ENCODE peak calls at places on chromosomes 6 and 20, in five cellular contexts. One of them, this sample, is unnamed. For H3K4me1, the result is how much of the 10 kb centered on the place peaks cover.

GRCh38 chr6:162671580-162672165 is 55.9 kb downstream of the PRKN start:
- DNase-seq in sigmoid colon: no peak
- DNase-seq in A673: no peak
- DNase-seq in tibial nerve: no peak
- DNase-seq in OCI-LY7: no peak
- DNase-seq in this sample: peak

GRCh38 chr6:45786243-45786795 is 229.3 kb downstream of the CLIC5 start:
- DNase-seq in sigmoid colon: no peak
- DNase-seq in A673: no peak
- DNase-seq in tibial nerve: no peak
- DNase-seq in OCI-LY7: no peak
- DNase-seq in this sample: no peak

GRCh38 chr20:57425150-57426013 is 34.2 kb downstream of the RBM38 start:
- DNase-seq in sigmoid colon: no peak
- DNase-seq in A673: no peak
- DNase-seq in tibial nerve: no peak
- DNase-seq in OCI-LY7: peak
- DNase-seq in this sample: no peak

GRCh38 chr6:43771858-43772570 is 2.0 kb downstream of the VEGFA start:
- DNase-seq in sigmoid colon: peak
- DNase-seq in A673: peak
- DNase-seq in tibial nerve: peak
- DNase-seq in OCI-LY7: peak
- DNase-seq in this sample: no peak

GRCh38 chr6:169490409-169490708 is 211.5 kb downstream of the WDR27 start:
- DNase-seq in sigmoid colon: no peak
- DNase-seq in A673: no peak
- DNase-seq in tibial nerve: no peak
- DNase-seq in OCI-LY7: no peak
- DNase-seq in this sample: no peak

GRCh38 chr6:41214559-41215238 is 13.4 kb upstream of the TREML4 start:
- DNase-seq in sigmoid colon: no peak
- DNase-seq in A673: no peak
- DNase-seq in tibial nerve: no peak
- DNase-seq in OCI-LY7: no peak
- DNase-seq in this sample: no peak

GRCh38 chr6:81003894-81004293 is 748.6 kb downstream of the TENT5A start:
- DNase-seq in sigmoid colon: no peak
- DNase-seq in A673: no peak
- DNase-seq in tibial nerve: no peak
- DNase-seq in OCI-LY7: no peak
- DNase-seq in this sample: no peak

GRCh38 chr6:14121936-14122344 is 4.4 kb downstream of the CD83 start:
- DNase-seq in sigmoid colon: no peak
- DNase-seq in A673: no peak
- DNase-seq in tibial nerve: no peak
- DNase-seq in OCI-LY7: peak
- DNase-seq in this sample: no peak

GRCh38 chr6:36289281-36290018 is 19.6 kb downstream of the PNPLA1 start:
- DNase-seq in sigmoid colon: no peak
- DNase-seq in A673: no peak
- DNase-seq in tibial nerve: no peak
- DNase-seq in OCI-LY7: no peak
- DNase-seq in this sample: no peak

GRCh38 chr20:11118802-11119380 is 445.1 kb upstream of the JAG1 start:
- DNase-seq in sigmoid colon: no peak
- DNase-seq in A673: no peak
- DNase-seq in tibial nerve: no peak
- DNase-seq in OCI-LY7: no peak
- DNase-seq in this sample: no peak

GRCh38 chr6:38996676-38997075 is 51.9 kb upstream of the GLP1R start:
- DNase-seq in sigmoid colon: no peak
- DNase-seq in A673: no peak
- DNase-seq in tibial nerve: no peak
- DNase-seq in OCI-LY7: no peak
- DNase-seq in this sample: no peak

GRCh38 chr6:108455688-108456087 is 105.0 kb upstream of the FOXO3 start:
- DNase-seq in sigmoid colon: no peak
- DNase-seq in A673: no peak
- DNase-seq in tibial nerve: no peak
- DNase-seq in OCI-LY7: no peak
- DNase-seq in this sample: no peak

GRCh38 chr6:136039185-136039584 is 187.7 kb downstream of the PDE7B start:
- DNase-seq in sigmoid colon: no peak
- DNase-seq in A673: no peak
- DNase-seq in tibial nerve: no peak
- DNase-seq in OCI-LY7: no peak
- DNase-seq in this sample: no peak

GRCh38 chr20:36074983-36075382 is 79.6 kb upstream of the EPB41L1 start:
- DNase-seq in sigmoid colon: no peak
- DNase-seq in A673: no peak
- DNase-seq in tibial nerve: no peak
- DNase-seq in OCI-LY7: no peak
- DNase-seq in this sample: no peak

GRCh38 chr20:62117658-62118057 is 4.6 kb upstream of the LSM14B start:
- DNase-seq in sigmoid colon: no peak
- DNase-seq in A673: no peak
- DNase-seq in tibial nerve: no peak
- DNase-seq in OCI-LY7: peak
- DNase-seq in this sample: peak

GRCh38 chr6:125485757-125486156 is 184.0 kb upstream of the HDDC2 start:
- DNase-seq in sigmoid colon: no peak
- DNase-seq in A673: no peak
- DNase-seq in tibial nerve: no peak
- DNase-seq in OCI-LY7: no peak
- DNase-seq in this sample: no peak
- H3K27ac ChIP-seq in sigmoid colon: no peak
- H3K27ac ChIP-seq in A673: no peak
- H3K27ac ChIP-seq in tibial nerve: no peak
- H3K27ac ChIP-seq in OCI-LY7: no peak
- H3K27ac ChIP-seq in this sample: no peak

GRCh38 chr20:64051033-64051452 is 1.6 kb upstream of the SOX18 start:
- DNase-seq in sigmoid colon: no peak
- DNase-seq in A673: no peak
- DNase-seq in tibial nerve: no peak
- DNase-seq in OCI-LY7: no peak
- DNase-seq in this sample: no peak
- H3K4me1 ChIP-seq in sigmoid colon: under half
- H3K4me1 ChIP-seq in A673: under half
- H3K4me1 ChIP-seq in tibial nerve: under half
- H3K4me1 ChIP-seq in OCI-LY7: under half
- H3K4me1 ChIP-seq in this sample: under half

GRCh38 chr6:127300411-127300810 is 33.7 kb downstream of the RNF146 start:
- DNase-seq in sigmoid colon: no peak
- DNase-seq in A673: peak
- DNase-seq in tibial nerve: no peak
- DNase-seq in OCI-LY7: no peak
- DNase-seq in this sample: no peak

GRCh38 chr6:127305741-127306140 is 37.7 kb downstream of the ECHDC1 start:
- DNase-seq in sigmoid colon: no peak
- DNase-seq in A673: no peak
- DNase-seq in tibial nerve: no peak
- DNase-seq in OCI-LY7: no peak
- DNase-seq in this sample: no peak

GRCh38 chr6:127303917-127304316 is 37.3 kb downstream of the RNF146 start:
- DNase-seq in sigmoid colon: no peak
- DNase-seq in A673: no peak
- DNase-seq in tibial nerve: no peak
- DNase-seq in OCI-LY7: no peak
- DNase-seq in this sample: no peak

GRCh38 chr6:127301199-127301700 is 34.6 kb downstream of the RNF146 start:
- DNase-seq in sigmoid colon: no peak
- DNase-seq in A673: peak
- DNase-seq in tibial nerve: no peak
- DNase-seq in OCI-LY7: no peak
- DNase-seq in this sample: no peak

GRCh38 chr6:127302728-127303675 is 36.3 kb downstream of the RNF146 start:
- DNase-seq in sigmoid colon: no peak
- DNase-seq in A673: peak
- DNase-seq in tibial nerve: peak
- DNase-seq in OCI-LY7: peak
- DNase-seq in this sample: no peak
- TF ChIP-seq CTCF in sigmoid colon: peak
- TF ChIP-seq CTCF in A673: peak
- TF ChIP-seq CTCF in tibial nerve: peak
- TF ChIP-seq CTCF in OCI-LY7: peak
- TF ChIP-seq CTCF in this sample: peak

GRCh38 chr6:28124350-28124970 is at the start of gene ZSCAN16:
- DNase-seq in sigmoid colon: peak
- DNase-seq in A673: peak
- DNase-seq in tibial nerve: peak
- DNase-seq in OCI-LY7: peak
- DNase-seq in this sample: peak

GRCh38 chr6:28125396-28125795 is 987 bp downstream of the ZSCAN16 start:
- DNase-seq in sigmoid colon: no peak
- DNase-seq in A673: no peak
- DNase-seq in tibial nerve: no peak
- DNase-seq in OCI-LY7: peak
- DNase-seq in this sample: no peak

GRCh38 chr6:28124971-28125353 is 553 bp downstream of the ZSCAN16 start:
- DNase-seq in sigmoid colon: no peak
- DNase-seq in A673: no peak
- DNase-seq in tibial nerve: no peak
- DNase-seq in OCI-LY7: peak
- DNase-seq in this sample: no peak
- H3K27ac ChIP-seq in sigmoid colon: peak
- H3K27ac ChIP-seq in A673: peak
- H3K27ac ChIP-seq in tibial nerve: peak
- H3K27ac ChIP-seq in OCI-LY7: peak
- H3K27ac ChIP-seq in this sample: peak

GRCh38 chr6:52566853-52567279 is 10.0 kb downstream of the TRAM2 start:
- DNase-seq in sigmoid colon: no peak
- DNase-seq in A673: no peak
- DNase-seq in tibial nerve: no peak
- DNase-seq in OCI-LY7: no peak
- DNase-seq in this sample: no peak

GRCh38 chr6:52560462-52560861 is 16.4 kb downstream of the TRAM2 start:
- DNase-seq in sigmoid colon: no peak
- DNase-seq in A673: no peak
- DNase-seq in tibial nerve: no peak
- DNase-seq in OCI-LY7: no peak
- DNase-seq in this sample: no peak

GRCh38 chr6:52564856-52565255 is 12.0 kb downstream of the TRAM2 start:
- DNase-seq in sigmoid colon: no peak
- DNase-seq in A673: no peak
- DNase-seq in tibial nerve: no peak
- DNase-seq in OCI-LY7: no peak
- DNase-seq in this sample: no peak

GRCh38 chr6:52566201-52566600 is 10.7 kb downstream of the TRAM2 start:
- DNase-seq in sigmoid colon: no peak
- DNase-seq in A673: no peak
- DNase-seq in tibial nerve: no peak
- DNase-seq in OCI-LY7: peak
- DNase-seq in this sample: no peak

GRCh38 chr6:52562915-52563314 is 13.9 kb downstream of the TRAM2 start:
- DNase-seq in sigmoid colon: no peak
- DNase-seq in A673: no peak
- DNase-seq in tibial nerve: no peak
- DNase-seq in OCI-LY7: no peak
- DNase-seq in this sample: no peak
- H3K4me1 ChIP-seq in sigmoid colon: under half
- H3K4me1 ChIP-seq in A673: under half
- H3K4me1 ChIP-seq in tibial nerve: half or more
- H3K4me1 ChIP-seq in OCI-LY7: half or more
- H3K4me1 ChIP-seq in this sample: under half

GRCh38 chr20:22473293-22473692 is 111.1 kb downstream of the FOXA2 start:
- DNase-seq in sigmoid colon: no peak
- DNase-seq in A673: no peak
- DNase-seq in tibial nerve: no peak
- DNase-seq in OCI-LY7: peak
- DNase-seq in this sample: no peak
- TF ChIP-seq CTCF in sigmoid colon: no peak
- TF ChIP-seq CTCF in A673: no peak
- TF ChIP-seq CTCF in tibial nerve: no peak
- TF ChIP-seq CTCF in OCI-LY7: no peak
- TF ChIP-seq CTCF in this sample: no peak

GRCh38 chr6:31776563-31776960 is 566 bp downstream of the VWA7 start:
- DNase-seq in sigmoid colon: no peak
- DNase-seq in A673: no peak
- DNase-seq in tibial nerve: no peak
- DNase-seq in OCI-LY7: no peak
- DNase-seq in this sample: no peak
- H3K27ac ChIP-seq in sigmoid colon: no peak
- H3K27ac ChIP-seq in A673: peak
- H3K27ac ChIP-seq in tibial nerve: no peak
- H3K27ac ChIP-seq in OCI-LY7: no peak
- H3K27ac ChIP-seq in this sample: peak

GRCh38 chr20:47265214-47265613 is 91.3 kb downstream of the ZMYND8 start:
- DNase-seq in sigmoid colon: no peak
- DNase-seq in A673: peak
- DNase-seq in tibial nerve: no peak
- DNase-seq in OCI-LY7: no peak
- DNase-seq in this sample: no peak
- H3K4me1 ChIP-seq in sigmoid colon: under half
- H3K4me1 ChIP-seq in A673: under half
- H3K4me1 ChIP-seq in tibial nerve: under half
- H3K4me1 ChIP-seq in OCI-LY7: half or more
- H3K4me1 ChIP-seq in this sample: under half